ENCODE peak calls at places on chromosomes 4 and X, in ten cellular contexts. U is sigmoid colon, Z is ovary, L is gastrocnemius medialis, B is endothelial cell of umbilical vein, N is GM12891, V is breast epithelium, D is heart left ventricle, R is HCT116, P is esophagus muscularis mucosa. A is an unnamed sample.

GRCh38 chr4:177713454-177713853 is 271.2 kb upstream of the AGA start:
- DNase-seq in P (no peak), V (no peak), L (no peak), D (no peak), N (no peak), Z (no peak), U (no peak), B (no peak), R (no peak), A (no peak)

GRCh38 chr4:104964387-104965175 is 182.1 kb upstream of the TET2 start:
- DNase-seq in B (no peak), Z (no peak), L (no peak), N (no peak), R (no peak), V (no peak), U (no peak), D (no peak), P (no peak), A (no peak)

GRCh38 chrX:21374994-21375794 is 976 bp downstream of the CNKSR2 start:
- DNase-seq in N (no peak), P (no peak), U (no peak), B (no peak), Z (peak), R (no peak), L (no peak), V (no peak), D (no peak), A (no peak)

GRCh38 chr4:141416219-141416618 is 195.5 kb downstream of the ZNF330 start:
- DNase-seq in Z (no peak), N (no peak), L (no peak), P (no peak), U (no peak), V (no peak), R (no peak), D (no peak), B (no peak), A (no peak)

GRCh38 chrX:14936561-14936960 is 63.3 kb downstream of the MOSPD2 start:
- DNase-seq in R (peak), L (no peak), N (no peak), U (no peak), B (no peak), P (no peak), D (no peak), V (no peak), Z (no peak), A (peak)

GRCh38 chrX:124239911-124240310 is 92.5 kb upstream of the TEX13D start:
- DNase-seq in P (no peak), V (no peak), D (no peak), R (no peak), N (no peak), Z (no peak), L (no peak), B (no peak), U (no peak), A (no peak)

GRCh38 chr4:21211836-21212235 is 511.6 kb downstream of the PACRGL start:
- DNase-seq in L (no peak), D (no peak), P (no peak), Z (no peak), U (no peak), V (no peak), R (no peak), N (no peak), B (no peak), A (no peak)

GRCh38 chr4:66769436-66769835 is 775.9 kb downstream of the CENPC start:
- DNase-seq in Z (no peak), B (no peak), U (no peak), L (no peak), N (no peak), D (no peak), R (no peak), P (no peak), V (no peak), A (no peak)

GRCh38 chrX:47597222-47597621 is 15.0 kb downstream of the TIMP1 start:
- DNase-seq in V (no peak), L (no peak), D (no peak), P (no peak), B (no peak), R (no peak), N (no peak), U (no peak), Z (no peak), A (no peak)

GRCh38 chr4:73447701-73448100 is 11.7 kb downstream of the AFP start:
- DNase-seq in U (no peak), N (no peak), Z (no peak), L (no peak), B (no peak), P (no peak), R (no peak), D (no peak), V (no peak), A (no peak)

GRCh38 chr4:84495448-84496221 is 3.5 kb downstream of the NKX6-1 start:
- DNase-seq in N (no peak), P (no peak), V (no peak), L (no peak), U (no peak), B (no peak), Z (no peak), R (no peak), D (no peak), A (no peak)

GRCh38 chrX:72540318-72540717 is 32.3 kb downstream of the HDAC8 start:
- DNase-seq in L (no peak), N (no peak), P (no peak), R (no peak), D (no peak), B (peak), Z (no peak), U (no peak), V (no peak), A (no peak)

GRCh38 chr4:110510282-110510681 is 34.3 kb downstream of the ENPEP start:
- DNase-seq in N (no peak), U (no peak), Z (no peak), B (no peak), V (no peak), R (no peak), L (no peak), D (no peak), P (no peak), A (no peak)

GRCh38 chrX:107448625-107449468 is 605 bp upstream of the FRMPD3 start:
- DNase-seq in R (no peak), Z (peak), L (no peak), U (no peak), D (no peak), V (no peak), N (no peak), B (no peak), P (no peak), A (no peak)

GRCh38 chrX:151825927-151826471 is 86.7 kb upstream of the MAGEA4 start:
- DNase-seq in N (no peak), Z (no peak), V (no peak), D (no peak), L (peak), U (no peak), B (peak), R (no peak), P (peak), A (no peak)

GRCh38 chr4:143420227-143420626 is 83.6 kb downstream of the GAB1 start:
- DNase-seq in U (no peak), D (no peak), R (no peak), Z (no peak), L (no peak), V (no peak), B (peak), P (no peak), N (no peak), A (no peak)

GRCh38 chr4:21986312-21986711 is 37.7 kb upstream of the KCNIP4 start:
- DNase-seq in D (no peak), V (no peak), N (no peak), B (no peak), U (no peak), L (no peak), Z (no peak), P (no peak), R (no peak), A (no peak)

GRCh38 chr4:182896421-182896820 is 20.8 kb downstream of the DCTD start:
- DNase-seq in B (no peak), V (no peak), D (no peak), L (no peak), P (no peak), U (no peak), R (no peak), Z (no peak), N (no peak), A (no peak)

GRCh38 chr4:41110050-41110449 is 104.3 kb downstream of the APBB2 start:
- DNase-seq in Z (no peak), B (no peak), L (no peak), D (no peak), N (no peak), U (no peak), V (no peak), P (no peak), R (no peak), A (no peak)

GRCh38 chrX:48688531-48689142 is 5.0 kb downstream of the WAS start:
- DNase-seq in B (no peak), N (no peak), Z (no peak), P (no peak), U (no peak), L (no peak), D (no peak), R (no peak), V (no peak), A (no peak)

GRCh38 chrX:46576458-46576857 is 2.9 kb downstream of the CHST7 start:
- DNase-seq in B (peak), U (no peak), P (no peak), N (no peak), V (no peak), R (no peak), L (peak), D (peak), Z (no peak), A (no peak)

DNA sequence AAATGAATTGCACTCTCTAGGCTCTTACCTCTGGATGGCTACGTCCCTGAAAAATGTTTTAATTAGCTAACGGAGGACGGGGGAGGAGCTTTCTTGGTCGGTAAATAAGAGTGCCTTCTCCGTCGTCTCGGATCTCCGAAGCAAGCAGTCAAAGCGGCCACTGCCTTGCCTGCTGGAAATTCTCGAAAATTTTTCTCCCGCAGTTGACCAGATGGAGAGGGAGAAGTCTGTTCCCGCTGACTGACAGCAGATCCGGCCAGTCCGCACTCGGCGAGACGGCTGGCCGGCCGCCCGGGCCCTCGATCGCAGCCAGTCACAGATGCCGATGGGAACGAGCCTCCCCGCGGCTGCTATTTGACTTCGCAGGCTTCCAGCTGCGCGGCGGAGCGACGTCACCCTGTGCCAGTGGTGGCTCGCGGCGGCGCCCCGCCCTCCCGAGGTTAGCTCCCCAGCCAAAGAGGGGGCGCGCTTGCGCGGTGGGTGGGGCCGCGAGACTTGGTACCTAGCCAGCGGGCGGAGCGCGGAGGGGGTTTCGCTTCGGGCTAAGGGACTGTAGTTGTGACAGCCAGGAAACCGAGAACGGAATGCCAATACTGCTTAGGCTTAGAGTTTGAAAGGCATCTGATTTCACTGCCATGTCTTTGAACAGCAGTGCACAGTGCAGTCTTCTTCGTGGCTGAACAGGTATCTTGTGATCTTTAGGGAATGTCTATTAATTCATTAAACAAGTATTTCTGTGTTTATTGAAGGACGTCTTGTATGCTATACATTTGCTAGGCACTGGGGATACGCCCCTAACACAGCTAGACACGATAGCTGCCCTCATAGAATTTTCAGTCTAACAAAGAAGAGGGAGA is at the start of gene PPM1K:
- DNase-seq in P (peak), D (peak), L (peak), V (peak), B (peak), U (peak), Z (peak), R (peak), N (peak), A (peak)
- TF ChIP-seq POLR2A in P (peak), D (peak), L (peak), V (peak), B (no peak), U (peak), Z (peak), R (no peak), N (no peak), A (no peak)

GRCh38 chr4:149897784-149898183 is 82.1 kb upstream of the IQCM start:
- DNase-seq in D (no peak), V (no peak), U (no peak), B (peak), R (peak), P (no peak), N (no peak), Z (no peak), L (no peak), A (no peak)

GRCh38 chr4:149896428-149896827 is 80.8 kb upstream of the IQCM start:
- DNase-seq in L (no peak), V (no peak), D (peak), U (no peak), N (no peak), B (peak), Z (no peak), P (no peak), R (peak), A (no peak)

GRCh38 chr4:149901128-149901527 is 85.5 kb upstream of the IQCM start:
- DNase-seq in Z (no peak), R (no peak), N (no peak), P (no peak), V (no peak), B (no peak), L (no peak), D (no peak), U (no peak), A (no peak)
- TF ChIP-seq POLR2A in Z (no peak), R (no peak), N (no peak), P (no peak), V (no peak), B (no peak), L (no peak), D (no peak), U (no peak), A (no peak)

GRCh38 chr4:39032218-39033085 is at the start of gene TMEM156:
- DNase-seq in L (no peak), P (no peak), V (no peak), U (no peak), Z (no peak), R (no peak), N (no peak), B (peak), D (no peak), A (no peak)
- TF ChIP-seq POLR2A in L (no peak), P (no peak), V (no peak), U (no peak), Z (no peak), R (no peak), N (peak), B (no peak), D (no peak), A (no peak)

GRCh38 chrX:110317820-110318663 is at the start of gene AMMECR1:
- DNase-seq in P (peak), Z (peak), R (peak), L (peak), V (peak), U (peak), N (peak), B (peak), D (peak), A (peak)
- TF ChIP-seq POLR2A in P (no peak), Z (peak), R (peak), L (peak), V (no peak), U (peak), N (peak), B (no peak), D (no peak), A (peak)

DNA sequence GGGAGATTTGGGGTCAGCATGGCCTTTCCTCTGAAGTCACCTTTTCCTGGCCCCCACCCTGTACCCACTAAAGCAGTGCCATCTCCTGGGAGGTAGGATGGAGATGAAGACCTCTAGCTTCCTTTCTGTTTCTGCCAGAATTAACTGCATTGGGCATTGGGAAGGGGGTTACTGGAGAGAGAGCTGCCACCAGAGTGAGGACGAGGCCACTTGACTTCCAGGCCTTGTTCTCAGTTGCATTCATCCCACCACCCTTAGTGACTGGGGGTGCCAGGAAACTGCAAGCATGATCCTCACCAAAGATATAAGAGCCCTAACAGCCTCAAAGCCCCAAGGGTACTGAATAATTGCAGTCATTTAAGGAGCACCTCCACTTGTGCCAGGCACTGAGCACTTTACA is 15.8 kb downstream of the SASH3 start:
- DNase-seq in V (no peak), U (peak), Z (no peak), P (no peak), L (no peak), N (no peak), D (no peak), B (no peak), R (no peak), A (no peak)
- TF ChIP-seq POLR2A in V (no peak), U (no peak), Z (no peak), P (no peak), L (no peak), N (no peak), D (no peak), B (no peak), R (no peak), A (no peak)

GRCh38 chr4:99593781-99594636 is 19.4 kb downstream of the MTTP start:
- DNase-seq in U (no peak), R (no peak), N (no peak), D (no peak), L (no peak), Z (no peak), B (no peak), P (no peak), V (no peak), A (no peak)
- TF ChIP-seq POLR2A in U (no peak), R (no peak), N (no peak), D (no peak), L (no peak), Z (no peak), B (no peak), P (no peak), V (no peak), A (no peak)